ENCODE peak calls at places on chromosomes 5 and 9, in six cellular contexts. One of them, this sample, is unnamed.

GRCh38 chr9:30964332-30964731 is 1420.1 kb upstream of the ACO1 start:
- DNase-seq in progenitor cell of endocrine pancreas: no peak
- DNase-seq in GDM1: no peak
- DNase-seq in choroid plexus epithelial cell: no peak
- DNase-seq in activated gamma-delta T cell treated with Interleukin-2 at 50 U/mL for 16 hours: no peak
- DNase-seq in SW 1271: no peak
- DNase-seq in this sample: no peak

GRCh38 chr5:61450880-61451279 is 118.8 kb downstream of the ZSWIM6 start:
- DNase-seq in progenitor cell of endocrine pancreas: no peak
- DNase-seq in GDM1: no peak
- DNase-seq in choroid plexus epithelial cell: peak; percentile 54
- DNase-seq in activated gamma-delta T cell treated with Interleukin-2 at 50 U/mL for 16 hours: no peak
- DNase-seq in SW 1271: peak; percentile 67
- DNase-seq in this sample: no peak

GRCh38 chr5:31854625-31855526 is 215.9 kb downstream of the PDZD2 start:
- DNase-seq in progenitor cell of endocrine pancreas: peak; percentile 43
- DNase-seq in GDM1: no peak
- DNase-seq in choroid plexus epithelial cell: peak; percentile 34
- DNase-seq in activated gamma-delta T cell treated with Interleukin-2 at 50 U/mL for 16 hours: peak; percentile 21
- DNase-seq in SW 1271: no peak
- DNase-seq in this sample: no peak

GRCh38 chr5:124746252-124746915 is at the start of gene ZNF608:
- DNase-seq in progenitor cell of endocrine pancreas: no peak
- DNase-seq in GDM1: no peak
- DNase-seq in choroid plexus epithelial cell: peak; percentile 88
- DNase-seq in activated gamma-delta T cell treated with Interleukin-2 at 50 U/mL for 16 hours: no peak
- DNase-seq in SW 1271: no peak
- DNase-seq in this sample: no peak

GRCh38 chr5:88690619-88691560 is 192.1 kb downstream of the MEF2C start:
- DNase-seq in progenitor cell of endocrine pancreas: no peak
- DNase-seq in GDM1: peak; percentile 41
- DNase-seq in choroid plexus epithelial cell: peak; percentile 76
- DNase-seq in activated gamma-delta T cell treated with Interleukin-2 at 50 U/mL for 16 hours: peak; percentile 48
- DNase-seq in SW 1271: peak; percentile 70
- DNase-seq in this sample: peak; percentile 2

GRCh38 chr5:56543431-56544385 is 271.6 kb upstream of the MAP3K1 start:
- DNase-seq in progenitor cell of endocrine pancreas: no peak
- DNase-seq in GDM1: no peak
- DNase-seq in choroid plexus epithelial cell: peak; percentile 76
- DNase-seq in activated gamma-delta T cell treated with Interleukin-2 at 50 U/mL for 16 hours: no peak
- DNase-seq in SW 1271: no peak
- DNase-seq in this sample: peak; percentile 90

GRCh38 chr5:35660451-35660850 is 42.8 kb downstream of the SPEF2 start:
- DNase-seq in progenitor cell of endocrine pancreas: no peak
- DNase-seq in GDM1: no peak
- DNase-seq in choroid plexus epithelial cell: no peak
- DNase-seq in activated gamma-delta T cell treated with Interleukin-2 at 50 U/mL for 16 hours: no peak
- DNase-seq in SW 1271: no peak
- DNase-seq in this sample: no peak

GRCh38 chr5:139975306-139975705 is 67.8 kb downstream of the NRG2 start:
- DNase-seq in progenitor cell of endocrine pancreas: no peak
- DNase-seq in GDM1: no peak
- DNase-seq in choroid plexus epithelial cell: no peak
- DNase-seq in activated gamma-delta T cell treated with Interleukin-2 at 50 U/mL for 16 hours: no peak
- DNase-seq in SW 1271: no peak
- DNase-seq in this sample: no peak

GRCh38 chr5:160262665-160263064 is 33.4 kb downstream of the FABP6 start:
- DNase-seq in progenitor cell of endocrine pancreas: no peak
- DNase-seq in GDM1: peak; percentile 27
- DNase-seq in choroid plexus epithelial cell: no peak
- DNase-seq in activated gamma-delta T cell treated with Interleukin-2 at 50 U/mL for 16 hours: no peak
- DNase-seq in SW 1271: no peak
- DNase-seq in this sample: no peak

GRCh38 chr5:77448831-77449230 is 43.3 kb downstream of the WDR41 start:
- DNase-seq in progenitor cell of endocrine pancreas: no peak
- DNase-seq in GDM1: no peak
- DNase-seq in choroid plexus epithelial cell: no peak
- DNase-seq in activated gamma-delta T cell treated with Interleukin-2 at 50 U/mL for 16 hours: no peak
- DNase-seq in SW 1271: no peak
- DNase-seq in this sample: no peak

GRCh38 chr5:109939109-109939682 is 249.5 kb downstream of the MAN2A1 start:
- DNase-seq in progenitor cell of endocrine pancreas: no peak
- DNase-seq in GDM1: no peak
- DNase-seq in choroid plexus epithelial cell: peak; percentile 88
- DNase-seq in activated gamma-delta T cell treated with Interleukin-2 at 50 U/mL for 16 hours: no peak
- DNase-seq in SW 1271: no peak
- DNase-seq in this sample: no peak

GRCh38 chr5:124057161-124057814 is 545.3 kb downstream of the CSNK1G3 start:
- DNase-seq in progenitor cell of endocrine pancreas: no peak
- DNase-seq in GDM1: peak; percentile 74
- DNase-seq in choroid plexus epithelial cell: peak; percentile 7
- DNase-seq in activated gamma-delta T cell treated with Interleukin-2 at 50 U/mL for 16 hours: no peak
- DNase-seq in SW 1271: no peak
- DNase-seq in this sample: no peak

GRCh38 chr5:142486581-142486980 is 161.8 kb upstream of the SPRY4 start:
- DNase-seq in progenitor cell of endocrine pancreas: no peak
- DNase-seq in GDM1: no peak
- DNase-seq in choroid plexus epithelial cell: peak; percentile 76
- DNase-seq in activated gamma-delta T cell treated with Interleukin-2 at 50 U/mL for 16 hours: no peak
- DNase-seq in SW 1271: no peak
- DNase-seq in this sample: no peak

GRCh38 chr5:34898258-34898895 is 16.9 kb downstream of the RAD1 start:
- DNase-seq in progenitor cell of endocrine pancreas: peak; percentile 42
- DNase-seq in GDM1: peak; percentile 3
- DNase-seq in choroid plexus epithelial cell: peak; percentile 90
- DNase-seq in activated gamma-delta T cell treated with Interleukin-2 at 50 U/mL for 16 hours: peak; percentile 51
- DNase-seq in SW 1271: peak; percentile 76
- DNase-seq in this sample: no peak

GRCh38 chr5:6218116-6218515 is 160.2 kb downstream of the MED10 start:
- DNase-seq in progenitor cell of endocrine pancreas: no peak
- DNase-seq in GDM1: no peak
- DNase-seq in choroid plexus epithelial cell: no peak
- DNase-seq in activated gamma-delta T cell treated with Interleukin-2 at 50 U/mL for 16 hours: no peak
- DNase-seq in SW 1271: no peak
- DNase-seq in this sample: no peak

GRCh38 chr9:107855164-107855563 is 365.6 kb upstream of the KLF4 start:
- DNase-seq in progenitor cell of endocrine pancreas: no peak
- DNase-seq in GDM1: no peak
- DNase-seq in choroid plexus epithelial cell: no peak
- DNase-seq in activated gamma-delta T cell treated with Interleukin-2 at 50 U/mL for 16 hours: no peak
- DNase-seq in SW 1271: no peak
- DNase-seq in this sample: no peak

GRCh38 chr9:77907581-77907980 is 124.0 kb downstream of the GNAQ start:
- DNase-seq in progenitor cell of endocrine pancreas: no peak
- DNase-seq in GDM1: no peak
- DNase-seq in choroid plexus epithelial cell: no peak
- DNase-seq in activated gamma-delta T cell treated with Interleukin-2 at 50 U/mL for 16 hours: no peak
- DNase-seq in SW 1271: no peak
- DNase-seq in this sample: no peak

GRCh38 chr5:143791848-143792701 is 19.9 kb upstream of the HMHB1 start:
- DNase-seq in progenitor cell of endocrine pancreas: no peak
- DNase-seq in GDM1: no peak
- DNase-seq in choroid plexus epithelial cell: peak; percentile 50
- DNase-seq in activated gamma-delta T cell treated with Interleukin-2 at 50 U/mL for 16 hours: no peak
- DNase-seq in SW 1271: no peak
- DNase-seq in this sample: no peak

GRCh38 chr9:38682713-38683112 is 37.2 kb downstream of the FAM240B start:
- DNase-seq in progenitor cell of endocrine pancreas: no peak
- DNase-seq in GDM1: no peak
- DNase-seq in choroid plexus epithelial cell: peak; percentile 92
- DNase-seq in activated gamma-delta T cell treated with Interleukin-2 at 50 U/mL for 16 hours: no peak
- DNase-seq in SW 1271: peak; percentile 3
- DNase-seq in this sample: peak; percentile 76

GRCh38 chr5:8848997-8849585 is 696.8 kb downstream of the SEMA5A start:
- DNase-seq in progenitor cell of endocrine pancreas: no peak
- DNase-seq in GDM1: no peak
- DNase-seq in choroid plexus epithelial cell: peak; percentile 51
- DNase-seq in activated gamma-delta T cell treated with Interleukin-2 at 50 U/mL for 16 hours: no peak
- DNase-seq in SW 1271: no peak
- DNase-seq in this sample: no peak

GRCh38 chr9:134566196-134566822 is 75.3 kb upstream of the COL5A1 start:
- DNase-seq in progenitor cell of endocrine pancreas: no peak
- DNase-seq in GDM1: no peak
- DNase-seq in choroid plexus epithelial cell: no peak
- DNase-seq in activated gamma-delta T cell treated with Interleukin-2 at 50 U/mL for 16 hours: no peak
- DNase-seq in SW 1271: no peak
- DNase-seq in this sample: no peak

GRCh38 chr5:27158171-27158570 is 119.8 kb upstream of the CDH9 start:
- DNase-seq in progenitor cell of endocrine pancreas: no peak
- DNase-seq in GDM1: no peak
- DNase-seq in choroid plexus epithelial cell: peak; percentile 35
- DNase-seq in activated gamma-delta T cell treated with Interleukin-2 at 50 U/mL for 16 hours: no peak
- DNase-seq in SW 1271: no peak
- DNase-seq in this sample: no peak

GRCh38 chr9:20623021-20623747 is 885 bp upstream of the MLLT3 start:
- DNase-seq in progenitor cell of endocrine pancreas: peak; percentile 11
- DNase-seq in GDM1: no peak
- DNase-seq in choroid plexus epithelial cell: no peak
- DNase-seq in activated gamma-delta T cell treated with Interleukin-2 at 50 U/mL for 16 hours: peak; percentile 46
- DNase-seq in SW 1271: no peak
- DNase-seq in this sample: no peak

This sample was measured in keratinocyte.